ENCODE peak calls at places on chromosomes 6 and 20, in four cellular contexts. C is CD4-positive, alpha-beta T cell; E is HL-60; X is thoracic aorta. I is an unnamed sample.

GRCh38 chr6:4355241-4355640 is 219.9 kb upstream of the ECI2 start:
- DNase-seq in C (no peak), E (no peak), X (no peak), I (peak)

GRCh38 chr6:83758533-83758932 is 49.6 kb upstream of the SNAP91 start:
- DNase-seq in C (no peak), E (no peak), X (no peak), I (no peak)

GRCh38 chr20:35049776-35050352 is 42.7 kb downstream of the TRPC4AP start:
- DNase-seq in C (no peak), E (no peak), X (no peak), I (no peak)

GRCh38 chr6:142429195-142429594 is 127.4 kb downstream of the ADGRG6 start:
- DNase-seq in C (no peak), E (no peak), X (no peak), I (peak)

GRCh38 chr6:39037082-39037487 is 11.5 kb upstream of the GLP1R start:
- DNase-seq in C (no peak), E (no peak), X (no peak), I (no peak)

GRCh38 chr6:146027586-146028249 is 1.1 kb upstream of the GRM1 start:
- DNase-seq in C (no peak), E (no peak), X (no peak), I (no peak)

GRCh38 chr20:2754426-2754825 is 46.0 kb downstream of the CPXM1 start:
- DNase-seq in C (no peak), E (no peak), X (no peak), I (no peak)

GRCh38 chr20:2736441-2736840 is 43.9 kb downstream of the EBF4 start:
- DNase-seq in C (no peak), E (no peak), X (no peak), I (no peak)

GRCh38 chr20:31676534-31677030 is 38.9 kb downstream of the COX4I2 start:
- DNase-seq in C (no peak), E (no peak), X (no peak), I (no peak)

GRCh38 chr6:89542856-89543254 is 95.7 kb downstream of the LYRM2 start:
- DNase-seq in C (no peak), E (no peak), X (no peak), I (no peak)

GRCh38 chr20:54190200-54190599 is 16.4 kb upstream of the CYP24A1 start:
- DNase-seq in C (no peak), E (no peak), X (no peak), I (no peak)

GRCh38 chr6:161406633-161407032 is 132.8 kb upstream of the AGPAT4 start:
- DNase-seq in C (no peak), E (no peak), X (no peak), I (peak)

GRCh38 chr6:68637782-68638181 is 2.7 kb downstream of the ADGRB3 start:
- DNase-seq in C (no peak), E (no peak), X (no peak), I (no peak)

GRCh38 chr20:63857751-63858392 is 3.4 kb upstream of the ABHD16B start:
- DNase-seq in C (no peak), E (no peak), X (no peak), I (no peak)

GRCh38 chr20:38764563-38765355 is 16.5 kb downstream of the ACTR5 start:
- DNase-seq in C (peak), E (peak), X (no peak), I (peak)

GRCh38 chr6:35524380-35525020 is 11.8 kb upstream of the TULP1 start:
- DNase-seq in C (no peak), E (no peak), X (no peak), I (no peak)

GRCh38 chr6:958531-958930 is 265.6 kb upstream of the EXOC2 start:
- DNase-seq in C (no peak), E (no peak), X (no peak), I (peak)

GRCh38 chr20:13492001-13492480 is 146.7 kb downstream of the TASP1 start:
- DNase-seq in C (no peak), E (no peak), X (no peak), I (peak)

GRCh38 chr20:43748274-43748673 is 21.5 kb upstream of the GTSF1L start:
- DNase-seq in C (no peak), E (peak), X (no peak), I (peak)

GRCh38 chr6:168088161-168089106 is 9.4 kb upstream of the FRMD1 start:
- DNase-seq in C (no peak), E (no peak), X (no peak), I (no peak)

GRCh38 chr20:49395183-49395582 is 87.3 kb downstream of the KCNB1 start:
- DNase-seq in C (no peak), E (no peak), X (peak), I (no peak)

GRCh38 chr6:12545837-12546658 is 170.5 kb upstream of the PHACTR1 start:
- DNase-seq in C (no peak), E (no peak), X (no peak), I (peak)

GRCh38 chr6:72580281-72580940 is 41.5 kb upstream of the KCNQ5 start:
- DNase-seq in C (no peak), E (peak), X (no peak), I (peak)
- TF ChIP-seq CTCF in C (no peak), E (peak), X (no peak), I (peak)

GRCh38 chr6:137945149-137945498 is 78.1 kb downstream of the TNFAIP3 start:
- DNase-seq in C (no peak), E (no peak), X (no peak), I (no peak)
- TF ChIP-seq CTCF in C (peak), E (no peak), X (no peak), I (no peak)

DNA sequence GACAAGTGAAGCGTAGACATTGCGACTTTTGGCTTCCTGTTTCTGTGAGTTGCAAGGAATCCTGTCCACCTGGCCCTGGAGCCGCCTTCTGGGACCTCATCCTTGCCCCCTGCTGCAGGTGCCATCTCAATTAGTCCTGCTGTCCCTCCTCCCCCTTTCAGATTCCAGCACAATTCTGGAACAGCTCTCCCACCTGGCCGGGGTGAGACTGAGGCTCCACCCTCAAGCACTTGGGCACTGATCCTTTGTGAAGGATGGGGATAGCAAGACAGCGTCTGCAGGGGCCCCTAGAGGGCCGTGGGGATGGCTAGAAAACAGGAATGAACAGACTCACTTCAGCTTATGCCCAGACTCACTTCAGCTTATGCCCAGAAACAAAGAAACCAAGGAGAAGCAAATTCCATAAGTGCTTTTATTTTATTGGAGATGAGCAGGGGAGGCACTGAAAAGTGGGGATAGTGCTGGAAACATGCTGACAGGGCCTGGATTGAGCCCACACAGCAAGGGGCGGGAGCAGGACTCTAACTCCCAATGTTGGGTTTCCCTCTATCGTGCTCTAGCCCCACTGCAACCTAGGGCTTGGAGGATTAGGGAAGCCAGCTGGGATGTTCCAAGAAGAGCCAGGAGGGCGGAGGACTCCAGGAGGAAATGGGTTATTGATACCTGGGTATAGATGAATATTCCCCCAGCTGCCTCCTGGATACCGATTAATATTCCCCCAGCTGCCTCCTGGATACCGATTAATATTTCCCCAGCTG is 1.4 kb downstream of the C6orf15 start:
- DNase-seq in C (no peak), E (no peak), X (no peak), I (no peak)
- TF ChIP-seq CTCF in C (no peak), E (no peak), X (no peak), I (no peak)

GRCh38 chr6:7243188-7243942 is 69.6 kb downstream of the SSR1 start:
- DNase-seq in C (peak), E (peak), X (no peak), I (peak)

GRCh38 chr6:7242835-7243187 is 70.2 kb downstream of the SSR1 start:
- DNase-seq in C (no peak), E (no peak), X (no peak), I (no peak)

GRCh38 chr6:7240351-7240750 is 72.6 kb downstream of the SSR1 start:
- DNase-seq in C (no peak), E (no peak), X (no peak), I (no peak)

GRCh38 chr6:7241160-7241559 is 71.8 kb downstream of the SSR1 start:
- DNase-seq in C (no peak), E (no peak), X (no peak), I (no peak)

DNA sequence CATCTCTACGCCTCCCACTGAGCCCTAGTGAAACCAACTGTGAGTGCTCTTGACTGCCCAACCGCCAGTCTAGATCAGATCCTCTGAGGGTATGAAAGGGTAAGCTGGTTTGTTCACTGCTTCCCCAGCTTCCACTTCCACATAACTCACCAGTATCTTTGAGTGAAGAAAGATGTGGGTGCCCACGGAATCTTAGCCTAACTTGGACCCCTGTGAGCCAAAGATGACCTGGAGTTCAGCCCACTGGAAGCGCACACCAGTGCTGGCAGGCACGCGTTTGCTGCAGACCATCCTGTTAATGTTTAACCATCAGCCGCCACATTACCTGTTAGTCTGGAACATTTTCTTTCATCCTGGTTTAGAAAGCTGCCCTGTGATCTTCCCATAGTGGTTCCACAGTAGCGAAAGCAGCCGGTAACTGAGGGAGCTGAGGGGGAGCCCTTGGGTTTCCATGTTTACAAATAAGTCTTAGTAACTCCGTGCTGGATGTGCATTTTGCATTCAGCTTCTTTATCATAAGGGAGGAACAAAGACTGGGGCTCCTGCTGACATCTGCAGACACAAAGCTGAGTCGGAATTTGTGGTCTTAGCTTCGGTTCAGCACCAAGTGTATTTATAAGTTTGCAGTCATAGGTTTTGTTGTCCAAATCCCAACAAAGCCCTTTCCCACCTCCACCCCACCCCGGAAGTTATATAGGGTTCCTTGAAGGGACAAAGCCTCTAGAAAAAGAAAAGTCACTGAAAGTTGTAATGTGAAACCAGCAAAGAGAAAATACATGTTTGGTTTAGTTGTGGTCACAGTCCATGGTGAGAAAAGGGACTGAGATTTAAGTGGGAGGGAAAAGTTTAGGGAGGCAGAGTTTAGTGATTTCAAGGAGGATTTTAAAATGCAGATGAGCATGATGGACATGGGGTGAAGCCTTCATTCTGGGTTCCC is 71.0 kb downstream of the SSR1 start:
- DNase-seq in C (no peak), E (no peak), X (no peak), I (no peak)
- TF ChIP-seq CTCF in C (no peak), E (no peak), X (no peak), I (no peak)

GRCh38 chr20:61353996-61354390 is 101.9 kb downstream of the CDH4 start:
- DNase-seq in C (no peak), E (no peak), X (no peak), I (no peak)
- TF ChIP-seq CTCF in C (no peak), E (no peak), X (no peak), I (no peak)

GRCh38 chr20:58851221-58851968 is 693 bp upstream of the GNAS-AS1 start:
- DNase-seq in C (no peak), E (no peak), X (no peak), I (no peak)

GRCh38 chr20:58852559-58853271 is at the start of gene GNAS:
- DNase-seq in C (peak), E (peak), X (no peak), I (peak)

GRCh38 chr20:58851969-58852458 is 502 bp upstream of the GNAS start:
- DNase-seq in C (no peak), E (no peak), X (no peak), I (no peak)

GRCh38 chr20:58853466-58853865 is 950 bp downstream of the GNAS start:
- DNase-seq in C (no peak), E (no peak), X (no peak), I (no peak)

GRCh38 chr20:58850693-58851174 is at the start of gene GNAS-AS1:
- DNase-seq in C (peak), E (no peak), X (no peak), I (peak)
- TF ChIP-seq CTCF in C (no peak), E (no peak), X (no peak), I (no peak)

DNA sequence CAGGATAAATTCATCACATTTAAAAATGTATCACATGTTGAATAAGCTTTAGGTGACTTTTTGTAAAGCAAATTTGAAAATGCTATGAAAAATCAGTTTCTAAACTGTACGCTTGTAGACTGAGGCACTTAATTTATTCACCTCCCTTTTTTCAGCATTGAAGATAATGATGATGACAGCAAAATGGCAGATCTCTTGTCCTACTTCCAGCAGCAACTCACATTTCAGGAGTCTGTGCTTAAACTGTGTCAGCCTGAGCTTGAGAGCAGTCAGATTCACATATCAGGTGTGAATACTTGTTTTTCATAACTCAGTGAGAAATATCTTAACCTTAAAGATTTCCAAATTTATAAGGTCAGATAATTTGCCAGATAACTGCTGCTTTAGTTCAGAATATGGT is 15.6 kb downstream of the FBXO9 start:
- DNase-seq in C (no peak), E (no peak), X (no peak), I (no peak)
- TF ChIP-seq CTCF in C (no peak), E (no peak), X (no peak), I (no peak)

DNA sequence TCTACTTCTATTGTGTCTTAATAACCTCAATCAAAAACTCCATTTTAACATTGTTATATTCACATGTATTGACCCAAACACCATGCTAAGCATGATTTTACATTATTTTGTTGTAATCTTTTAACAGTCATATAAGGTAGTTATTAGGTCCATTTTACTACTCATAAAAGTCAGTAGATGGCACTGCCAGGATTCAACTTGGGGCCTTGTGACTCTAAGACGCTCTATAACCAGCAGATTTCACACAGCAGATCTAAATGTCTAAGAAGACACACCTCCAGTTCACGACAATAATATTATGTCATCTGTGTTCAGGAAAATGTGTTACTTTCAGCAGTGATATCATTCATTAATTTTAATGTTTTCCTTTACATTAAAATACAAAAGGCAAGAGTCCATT is 88.0 kb downstream of the FRK start:
- DNase-seq in C (no peak), E (no peak), X (no peak), I (no peak)
- TF ChIP-seq CTCF in C (no peak), E (no peak), X (no peak), I (no peak)

I was measured in MCF 10A.